ENCODE peak calls at places on chromosomes 7 and 10, in eight cellular contexts. Z is fibroblast of the aortic adventitia; T is heart right ventricle; W is activated CD4-positive, alpha-beta T cell treated with anti-CD3 and anti-CD28 coated beads, Interleukin-2, amount 10 ng/mL, durations not matched to agents 7 days and 5 days; I is hippocampal formation; J is ELR; V is T47D; A is PC-3. N is an unnamed sample.

GRCh38 chr10:13893926-13894325 is 307.2 kb downstream of the PRPF18 start:
- DNase-seq in J (peak), T (no peak), A (peak), I (no peak), W (no peak), Z (peak), V (no peak), N (no peak)

GRCh38 chr10:98312816-98313215 is 44.8 kb upstream of the LOXL4 start:
- DNase-seq in J (no peak), A (no peak), T (no peak), V (no peak), W (no peak), Z (no peak), I (no peak), N (no peak)

GRCh38 chr7:158382363-158382988 is 205.1 kb downstream of the PTPRN2 start:
- DNase-seq in W (no peak), T (no peak), J (no peak), I (no peak), A (no peak), V (no peak), Z (no peak), N (no peak)

GRCh38 chr10:62025901-62026879 is 124.7 kb downstream of the ARID5B start:
- DNase-seq in A (peak), T (no peak), V (no peak), I (no peak), J (peak), W (no peak), Z (peak), N (no peak)

GRCh38 chr7:37786741-37787569 is 61.4 kb upstream of the NME8 start:
- DNase-seq in A (no peak), J (no peak), I (peak), Z (no peak), T (no peak), V (no peak), W (no peak), N (no peak)

GRCh38 chr10:30704016-30704600 is 74.6 kb upstream of the LYZL2 start:
- DNase-seq in Z (no peak), W (peak), T (no peak), J (no peak), V (no peak), I (no peak), A (no peak), N (no peak)

GRCh38 chr7:66261941-66262340 is 56.8 kb downstream of the TPST1 start:
- DNase-seq in V (no peak), W (no peak), I (no peak), T (no peak), J (no peak), A (no peak), Z (no peak), N (no peak)

GRCh38 chr7:55100172-55100961 is 81.5 kb downstream of the EGFR start:
- DNase-seq in I (no peak), J (no peak), V (no peak), W (no peak), A (no peak), T (peak), Z (peak), N (peak)

GRCh38 chr10:34299105-34299611 is 515.9 kb downstream of the PARD3 start:
- DNase-seq in I (peak), V (no peak), A (peak), Z (peak), W (no peak), J (peak), T (no peak), N (no peak)

GRCh38 chr7:66523409-66523808 is 105.3 kb upstream of the KCTD7 start:
- DNase-seq in T (no peak), W (no peak), I (no peak), A (no peak), V (no peak), J (no peak), Z (no peak), N (no peak)

GRCh38 chr10:74227697-74228424 is 76.8 kb downstream of the ADK start:
- DNase-seq in A (peak), V (no peak), T (no peak), I (no peak), W (no peak), J (peak), Z (peak), N (no peak)

GRCh38 chr7:29281782-29282541 is 87.4 kb downstream of the CHN2 start:
- DNase-seq in W (no peak), V (no peak), J (peak), T (peak), A (no peak), Z (no peak), I (peak), N (peak)

GRCh38 chr10:14751576-14752330 is 22.9 kb downstream of the FAM107B start:
- DNase-seq in T (peak), J (peak), V (no peak), A (no peak), I (no peak), W (no peak), Z (peak), N (peak)

GRCh38 chr7:90597879-90598278 is 1.8 kb downstream of the CDK14 start:
- DNase-seq in A (no peak), I (no peak), T (no peak), W (no peak), Z (no peak), V (no peak), J (peak), N (no peak)

GRCh38 chr7:50665403-50666123 is 100.4 kb upstream of the DDC start:
- DNase-seq in Z (peak), J (peak), A (no peak), I (no peak), T (no peak), V (no peak), W (no peak), N (no peak)

GRCh38 chr10:124802313-124802675 is 675 bp downstream of the ABRAXAS2 start:
- DNase-seq in T (no peak), V (no peak), I (no peak), Z (no peak), J (peak), W (peak), A (no peak), N (no peak)

GRCh38 chr7:87505122-87505521 is 29.6 kb upstream of the ABCB4 start:
- DNase-seq in J (no peak), V (no peak), W (no peak), T (no peak), Z (no peak), A (peak), I (no peak), N (no peak)

GRCh38 chr7:130292682-130293257 is at the start of gene CPA4:
- DNase-seq in W (no peak), V (no peak), T (no peak), J (peak), A (peak), Z (peak), I (no peak), N (peak)

GRCh38 chr7:132764762-132765161 is 188.5 kb upstream of the PLXNA4 start:
- DNase-seq in Z (no peak), I (no peak), A (no peak), V (no peak), J (no peak), W (no peak), T (no peak), N (no peak)

GRCh38 chr7:120603366-120603765 is 254.6 kb downstream of the TSPAN12 start:
- DNase-seq in V (no peak), A (no peak), T (no peak), Z (no peak), I (no peak), J (no peak), W (no peak), N (no peak)

GRCh38 chr7:77368974-77369373 is 47.2 kb downstream of the GSAP start:
- DNase-seq in J (peak), A (peak), W (no peak), T (no peak), V (no peak), Z (peak), I (no peak), N (no peak)